ENCODE peak calls at places on chromosomes 7 and 10, in six cellular contexts. L is fibroblast of lung; W is GM23248; R is CD4-positive, alpha-beta T cell; V is T-helper 9 cell; Y is brain microvascular endothelial cell. D is an unnamed sample.

GRCh38 chr7:82319674-82320118 is 123.9 kb downstream of the CACNA2D1 start:
- DNase-seq in V (no peak), L (peak), Y (peak), R (no peak), W (peak), D (peak)

GRCh38 chr7:92260248-92260781 is 14.5 kb downstream of the ANKIB1 start:
- DNase-seq in Y (no peak), V (no peak), W (peak), R (no peak), L (peak), D (no peak)

GRCh38 chr7:100612730-100613446 is 548 bp downstream of the MOSPD3 start:
- DNase-seq in V (no peak), Y (no peak), R (peak), W (peak), L (no peak), D (no peak)

GRCh38 chr7:67033251-67033650 is 36.6 kb downstream of the TYW1 start:
- DNase-seq in R (no peak), Y (no peak), W (no peak), L (no peak), V (no peak), D (no peak)

GRCh38 chr10:88428442-88428841 is 154.7 kb downstream of the RNLS start:
- DNase-seq in W (peak), L (peak), R (no peak), V (no peak), Y (peak), D (peak)

GRCh38 chr7:22154130-22154529 is 202.8 kb downstream of the RAPGEF5 start:
- DNase-seq in V (no peak), W (no peak), Y (no peak), R (no peak), L (peak), D (no peak)

GRCh38 chr10:130027716-130028464 is 63.8 kb upstream of the EBF3 start:
- DNase-seq in W (peak), R (no peak), Y (no peak), V (no peak), L (no peak), D (no peak)

GRCh38 chr7:50367098-50367497 is 62.6 kb downstream of the IKZF1 start:
- DNase-seq in R (no peak), V (no peak), L (no peak), W (no peak), Y (no peak), D (no peak)

GRCh38 chr7:135321556-135321955 is 87.9 kb downstream of the STRA8 start:
- DNase-seq in L (peak), Y (no peak), W (peak), V (no peak), R (no peak), D (peak)

GRCh38 chr10:26367771-26368170 is 70.4 kb upstream of the APBB1IP start:
- DNase-seq in V (peak), Y (peak), L (no peak), R (peak), W (peak), D (no peak)

GRCh38 chr10:72009430-72010081 is 45.4 kb downstream of the CHST3 start:
- DNase-seq in L (peak), V (no peak), W (peak), Y (peak), R (no peak), D (peak)

GRCh38 chr10:34816067-34817002 is 1.2 kb upstream of the PARD3 start:
- DNase-seq in L (peak), Y (no peak), R (no peak), V (no peak), W (peak), D (peak)

GRCh38 chr10:52318136-52318810 is 4.2 kb downstream of the DKK1 start:
- DNase-seq in L (peak), W (peak), Y (peak), V (no peak), R (no peak), D (peak)

GRCh38 chr10:32049113-32049512 is 7.1 kb downstream of the KIF5B start:
- DNase-seq in R (no peak), W (peak), Y (peak), V (no peak), L (no peak), D (peak)

GRCh38 chr10:14553434-14553833 is 221.3 kb downstream of the FAM107B start:
- DNase-seq in W (peak), R (no peak), V (no peak), Y (peak), L (peak), D (peak)

GRCh38 chr7:75565129-75565528 is 73.0 kb downstream of the SPDYE5 start:
- DNase-seq in W (peak), V (no peak), Y (peak), R (no peak), L (peak), D (peak)

GRCh38 chr10:30784896-30785605 is 155.5 kb upstream of the LYZL2 start:
- DNase-seq in V (no peak), Y (peak), L (peak), R (no peak), W (peak), D (peak)